ENCODE peak calls at places on chromosomes 7 and 10, in eight cellular contexts. J is tibial artery; S is substantia nigra; A is pancreas; M is neural progenitor cell; R is CD8-positive, alpha-beta memory T cell; T is brain microvascular endothelial cell; Z is lung. Y is an unnamed sample.

GRCh38 chr10:44395902-44396670 is 11.2 kb upstream of the CXCL12 start:
- DNase-seq in T (no peak), Z (no peak), M (no peak), J (no peak), S (no peak), A (no peak), R (no peak), Y (no peak)

GRCh38 chr7:70833726-70834125 is 298.2 kb upstream of the GALNT17 start:
- DNase-seq in A (no peak), J (no peak), Z (no peak), T (peak; percentile 82), R (no peak), M (no peak), S (no peak), Y (peak; percentile 63)

GRCh38 chr7:38178695-38179344 is 775 bp downstream of the STARD3NL start:
- DNase-seq in Z (no peak), R (no peak), T (no peak), J (no peak), S (no peak), M (no peak), A (no peak), Y (no peak)

GRCh38 chr10:3691482-3691881 is 93.5 kb downstream of the KLF6 start:
- DNase-seq in T (no peak), J (no peak), Z (no peak), R (no peak), M (no peak), S (no peak), A (no peak), Y (no peak)

GRCh38 chr7:130277763-130278643 is 11.3 kb downstream of the CPA2 start:
- DNase-seq in A (peak; percentile 71), M (peak; percentile 74), Z (peak; percentile 33), J (peak; percentile 79), S (peak; percentile 27), T (peak; percentile 59), R (no peak), Y (no peak)

GRCh38 chr10:4426866-4427265 is 399.1 kb upstream of the AKR1E2 start:
- DNase-seq in T (no peak), J (no peak), S (no peak), M (no peak), R (no peak), Z (no peak), A (no peak), Y (no peak)

GRCh38 chr7:31747553-31747952 is 60.5 kb downstream of the PPP1R17 start:
- DNase-seq in T (no peak), A (no peak), J (no peak), S (no peak), M (no peak), Z (no peak), R (no peak), Y (peak; percentile 79)

GRCh38 chr7:114973147-114973546 is 51.3 kb downstream of the MDFIC start:
- DNase-seq in T (peak; percentile 13), Z (no peak), J (no peak), R (no peak), S (no peak), A (no peak), M (no peak), Y (no peak)

GRCh38 chr7:5525271-5526189 is 101.9 kb upstream of the TNRC18 start:
- DNase-seq in T (no peak), M (peak; percentile 53), S (no peak), R (no peak), Z (no peak), J (no peak), A (no peak), Y (no peak)

GRCh38 chr7:90994601-90995000 is 269.6 kb upstream of the FZD1 start:
- DNase-seq in R (no peak), A (no peak), M (no peak), S (no peak), T (no peak), Z (no peak), J (no peak), Y (no peak)

GRCh38 chr7:31775511-31775910 is 88.5 kb downstream of the PPP1R17 start:
- DNase-seq in M (peak; percentile 7), Z (no peak), J (no peak), R (no peak), S (no peak), T (no peak), A (no peak), Y (no peak)

GRCh38 chr7:100823140-100823525 is 4.2 kb downstream of the EPHB4 start:
- DNase-seq in T (no peak), A (peak; percentile 31), Z (no peak), S (no peak), M (no peak), R (no peak), J (no peak), Y (no peak)

GRCh38 chr7:45129181-45129800 is 17.8 kb upstream of the TBRG4 start:
- DNase-seq in T (no peak), S (no peak), J (no peak), A (no peak), Z (no peak), R (no peak), M (no peak), Y (no peak)

GRCh38 chr7:13279854-13280435 is 592.5 kb downstream of the ARL4A start:
- DNase-seq in M (peak; percentile 40), T (no peak), R (no peak), S (no peak), Z (no peak), A (no peak), J (no peak), Y (no peak)

GRCh38 chr10:133151528-133151927 is 8.5 kb upstream of the KNDC1 start:
- DNase-seq in S (no peak), R (no peak), M (peak; percentile 79), J (no peak), A (no peak), Z (no peak), T (peak; percentile 4), Y (no peak)

GRCh38 chr7:74722045-74722603 is 51.7 kb upstream of the NCF1 start:
- DNase-seq in A (no peak), S (no peak), J (no peak), T (no peak), Z (no peak), M (no peak), R (no peak), Y (no peak)

GRCh38 chr10:101837753-101838152 is 5.8 kb downstream of the KCNIP2 start:
- DNase-seq in A (no peak), T (no peak), M (no peak), S (no peak), J (no peak), Z (no peak), R (no peak), Y (no peak)

GRCh38 chr7:150945171-150945852 is 32.8 kb downstream of the KCNH2 start:
- DNase-seq in J (peak; percentile 53), R (no peak), A (no peak), T (no peak), Z (no peak), M (no peak), S (no peak), Y (no peak)

GRCh38 chr10:61903184-61903990 is 1.9 kb downstream of the ARID5B start:
- DNase-seq in Z (peak; percentile 59), R (peak; percentile 49), J (peak; percentile 76), A (peak; percentile 63), S (peak; percentile 55), M (peak; percentile 71), T (no peak), Y (no peak)

GRCh38 chr7:46660402-46660801 is 739.3 kb upstream of the IGFBP3 start:
- DNase-seq in M (no peak), Z (no peak), S (no peak), R (no peak), A (no peak), T (no peak), J (no peak), Y (no peak)

GRCh38 chr10:10327934-10328333 is 689.7 kb upstream of the CELF2 start:
- DNase-seq in A (no peak), R (no peak), M (no peak), Z (no peak), J (no peak), S (no peak), T (no peak), Y (no peak)

GRCh38 chr10:114685456-114685855 is 27.4 kb upstream of the ABLIM1 start:
- DNase-seq in M (no peak), R (no peak), T (no peak), J (no peak), S (no peak), Z (no peak), A (no peak), Y (no peak)
- H3K27ac ChIP-seq in M (no peak overlapping the region), R (no peak overlapping the region), T (no peak overlapping the region), J (peak overlapping the region; percentile 28), S (no peak overlapping the region), Z (peak overlapping the region; percentile 72), A (peak overlapping the region; percentile 56), Y (peak overlapping the region; percentile 79)

GRCh38 chr10:48800283-48800675 is 115.6 kb downstream of the WDFY4 start:
- DNase-seq in Z (no peak), J (no peak), S (no peak), M (no peak), T (no peak), R (no peak), A (no peak), Y (no peak)

GRCh38 chr10:48803831-48804584 is 119.3 kb downstream of the WDFY4 start:
- DNase-seq in T (no peak), J (no peak), Z (no peak), R (no peak), A (no peak), S (no peak), M (no peak), Y (no peak)

GRCh38 chr10:48804740-48805182 is 120.1 kb downstream of the WDFY4 start:
- DNase-seq in M (no peak), Z (no peak), T (no peak), S (peak; percentile 13), J (no peak), A (no peak), R (no peak), Y (no peak)

GRCh38 chr10:48801026-48801425 is 116.4 kb downstream of the WDFY4 start:
- DNase-seq in M (no peak), Z (no peak), S (no peak), J (no peak), T (no peak), R (no peak), A (no peak), Y (peak; percentile 50)

GRCh38 chr10:48802611-48803046 is 118.0 kb downstream of the WDFY4 start:
- DNase-seq in J (no peak), R (no peak), M (no peak), T (no peak), Z (no peak), S (no peak), A (no peak), Y (no peak)
- H3K27ac ChIP-seq in J (no peak overlapping the region), R (no peak overlapping the region), M (no peak overlapping the region), T (no peak overlapping the region), Z (peak overlapping the region; percentile 58), S (no peak overlapping the region), A (no peak overlapping the region), Y (no peak overlapping the region)

GRCh38 chr7:2512179-2512644 is 7.4 kb upstream of the LFNG start:
- DNase-seq in T (no peak), A (peak; percentile 25), Z (no peak), M (no peak), J (no peak), R (no peak), S (no peak), Y (no peak)
- H3K27ac ChIP-seq in T (no peak overlapping the region), A (no peak overlapping the region), Z (peak overlapping the region; percentile 44), M (no peak overlapping the region), J (no peak overlapping the region), R (peak overlapping the region; percentile 38), S (no peak overlapping the region), Y (no peak overlapping the region)

DNA sequence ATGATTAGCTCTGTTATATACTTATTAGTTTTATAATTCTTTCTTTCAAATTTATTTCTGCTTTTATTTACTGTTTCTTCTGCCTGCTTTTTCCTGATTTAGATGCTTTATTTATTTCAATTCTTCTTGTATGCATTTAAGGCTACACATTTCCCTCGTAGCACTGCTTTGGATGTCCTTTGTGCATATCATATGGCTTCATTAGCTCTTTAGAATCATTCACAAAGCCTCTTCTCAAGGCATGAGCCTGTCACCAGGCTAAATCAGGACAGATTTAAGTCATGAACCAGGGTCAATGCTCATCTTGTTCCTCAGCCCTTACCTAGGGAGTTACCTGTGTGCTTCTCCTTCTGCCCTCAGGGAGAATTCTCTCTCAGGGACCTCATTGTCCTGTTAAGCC is 56.3 kb downstream of the BAMBI start:
- DNase-seq in S (no peak), M (no peak), R (no peak), T (no peak), Z (no peak), J (no peak), A (no peak), Y (no peak)
- H3K27ac ChIP-seq in S (no peak overlapping the region), M (no peak overlapping the region), R (no peak overlapping the region), T (no peak overlapping the region), Z (no peak overlapping the region), J (no peak overlapping the region), A (no peak overlapping the region), Y (no peak overlapping the region)